ENCODE peak calls at places on chromosomes 13 and 19, in ten cellular contexts. Y is heart right ventricle; A is lung; I is NCI-H1930; B is lower leg skin; O is hepatic stellate cell; W is left cardiac atrium; J is activated CD8-positive, alpha-beta T cell treated with anti-CD3 and anti-CD28 coated beads, Interleukin-2, amount 10 ng/mL, durations not matched to agents 7 days and 5 days; H is hepatocyte; N is astrocyte of the cerebellum. E is an unnamed sample.

GRCh38 chr19:5193192-5193591 is 147.4 kb downstream of the PTPRS start:
- DNase-seq in Y (no peak), A (no peak), I (no peak), B (no peak), O (no peak), W (no peak), J (no peak), H (no peak), N (no peak), E (no peak)

GRCh38 chr19:29260477-29261317 is 47.7 kb upstream of the UQCRFS1 start:
- DNase-seq in Y (no peak), A (no peak), I (no peak), B (peak; percentile 46), O (no peak), W (no peak), J (peak; percentile 58), H (peak; percentile 56), N (no peak), E (peak; percentile 82)

GRCh38 chr19:55460670-55461258 is 678 bp downstream of the ISOC2 start:
- DNase-seq in Y (peak; percentile 90), A (peak; percentile 78), I (no peak), B (peak; percentile 97), O (peak; percentile 69), W (peak; percentile 87), J (peak; percentile 57), H (peak; percentile 91), N (no peak), E (peak; percentile 77)

GRCh38 chr13:97058417-97058816 is 64.1 kb upstream of the OXGR1 start:
- DNase-seq in Y (no peak), A (no peak), I (no peak), B (no peak), O (no peak), W (no peak), J (no peak), H (no peak), N (peak; percentile 29), E (no peak)

GRCh38 chr13:30126903-30127428 is 180.4 kb downstream of the KATNAL1 start:
- DNase-seq in Y (no peak), A (no peak), I (no peak), B (no peak), O (no peak), W (no peak), J (no peak), H (no peak), N (no peak), E (no peak)

GRCh38 chr13:34578471-34578870 is 363.6 kb upstream of the NBEA start:
- DNase-seq in Y (no peak), A (no peak), I (no peak), B (no peak), O (no peak), W (no peak), J (no peak), H (no peak), N (no peak), E (no peak)

GRCh38 chr19:39671739-39672363 is 16.1 kb downstream of the LGALS16 start:
- DNase-seq in Y (peak; percentile 26), A (peak; percentile 36), I (peak; percentile 79), B (no peak), O (peak; percentile 11), W (no peak), J (peak; percentile 70), H (peak; percentile 70), N (peak; percentile 8), E (peak; percentile 88)

GRCh38 chr13:113834496-113835200 is 29.2 kb downstream of the GAS6 start:
- DNase-seq in Y (no peak), A (no peak), I (no peak), B (no peak), O (no peak), W (no peak), J (no peak), H (no peak), N (no peak), E (no peak)

GRCh38 chr19:42281175-42282035 is 12.4 kb downstream of the CIC start:
- DNase-seq in Y (peak; percentile 85), A (peak; percentile 48), I (no peak), B (peak; percentile 96), O (no peak), W (peak; percentile 74), J (no peak), H (peak; percentile 81), N (no peak), E (peak; percentile 77)

GRCh38 chr19:2332341-2333026 is 4.0 kb downstream of the SPPL2B start:
- DNase-seq in Y (no peak), A (no peak), I (no peak), B (no peak), O (no peak), W (no peak), J (peak; percentile 86), H (no peak), N (no peak), E (no peak)

GRCh38 chr19:54299515-54299914 is 13.5 kb downstream of the LILRA5 start:
- DNase-seq in Y (no peak), A (no peak), I (no peak), B (peak; percentile 37), O (no peak), W (no peak), J (no peak), H (no peak), N (no peak), E (no peak)